ENCODE peak calls at places on chromosome 15, in four cellular contexts. B, Y, C and A are unnamed samples.
A peak's percentile ranks its signal among the peaks of the same experiment; 100 is the strongest.

GRCh38 chr15:38842991-38843610 is 278.5 kb upstream of the RASGRP1 start:
- DNase-seq in C (no peak), Y (no peak), B (no peak), A (no peak)

GRCh38 chr15:72302955-72303354 is 17.0 kb downstream of the CELF6 start:
- DNase-seq in Y (no peak), B (no peak), C (no peak), A (no peak)

GRCh38 chr15:33278816-33279612 is 31.8 kb upstream of the RYR3 start:
- DNase-seq in Y (no peak), C (no peak), B (no peak), A (no peak)

GRCh38 chr15:45714501-45715488 is 80.0 kb downstream of the SQOR start:
- DNase-seq in C (peak; percentile 23), Y (peak; percentile 81), B (peak; percentile 51), A (no peak)

GRCh38 chr15:82833283-82833682 is 23.9 kb downstream of the WHAMM start:
- DNase-seq in C (no peak), Y (no peak), B (no peak), A (no peak)

GRCh38 chr15:25510146-25510545 is 71.3 kb upstream of the UBE3A start:
- DNase-seq in B (no peak), Y (no peak), C (no peak), A (no peak)

GRCh38 chr15:73172508-73172907 is 120.2 kb downstream of the NEO1 start:
- DNase-seq in C (no peak), B (no peak), Y (no peak), A (no peak)

GRCh38 chr15:56918907-56919707 is 663 bp downstream of the TCF12 start:
- DNase-seq in Y (peak; percentile 70), C (peak; percentile 54), B (peak; percentile 25), A (peak; percentile 50)

GRCh38 chr15:68045289-68046265 is 8.5 kb upstream of the PIAS1 start:
- DNase-seq in Y (no peak), B (peak; percentile 48), C (no peak), A (no peak)

GRCh38 chr15:32646304-32646703 is 4.8 kb downstream of the SCG5 start:
- DNase-seq in Y (no peak), B (no peak), C (no peak), A (no peak)

GRCh38 chr15:101242160-101242998 is 9.5 kb downstream of the CHSY1 start:
- DNase-seq in C (no peak), Y (no peak), B (no peak), A (no peak)

GRCh38 chr15:99447497-99448371 is 118.0 kb upstream of the MEF2A start:
- DNase-seq in B (no peak), Y (peak; percentile 86), C (peak; percentile 62), A (no peak)

GRCh38 chr15:67564590-67565345 is 22.3 kb downstream of the MAP2K5 start:
- DNase-seq in B (no peak), Y (no peak), C (no peak), A (no peak)

GRCh38 chr15:43376017-43376705 is 5.3 kb downstream of the TUBGCP4 start:
- DNase-seq in B (peak; percentile 45), Y (peak; percentile 60), C (peak; percentile 45), A (peak; percentile 22)

GRCh38 chr15:61835476-61836106 is 224.7 kb downstream of the VPS13C start:
- DNase-seq in Y (peak; percentile 89), B (peak; percentile 35), C (peak; percentile 65), A (peak; percentile 41)

GRCh38 chr15:53830707-53831386 is 71.4 kb upstream of the WDR72 start:
- DNase-seq in Y (no peak), B (peak; percentile 89), C (no peak), A (no peak)

GRCh38 chr15:75063338-75063737 is 39.9 kb downstream of the PPCDC start:
- DNase-seq in B (no peak), C (no peak), Y (no peak), A (no peak)
- TF ChIP-seq TAF1 in B (no peak), C (no peak), Y (no peak), A (no peak)

GRCh38 chr15:70051948-70052633 is 45.6 kb downstream of the TLE3 start:
- DNase-seq in Y (no peak), B (no peak), C (no peak), A (no peak)

GRCh38 chr15:70050447-70050846 is 47.3 kb downstream of the TLE3 start:
- DNase-seq in Y (no peak), B (no peak), C (no peak), A (no peak)

GRCh38 chr15:70049115-70049514 is 48.6 kb downstream of the TLE3 start:
- DNase-seq in B (no peak), C (no peak), Y (no peak), A (no peak)

GRCh38 chr15:70049701-70050445 is 47.8 kb downstream of the TLE3 start:
- DNase-seq in B (no peak), C (no peak), Y (no peak), A (no peak)

GRCh38 chr15:70050970-70051369 is 46.7 kb downstream of the TLE3 start:
- DNase-seq in Y (no peak), B (no peak), C (no peak), A (no peak)
- TF ChIP-seq POLR2A in Y (no peak), B (no peak), C (no peak), A (no peak)

GRCh38 chr15:90007089-90007487 is 6.0 kb downstream of the ZNF710 start:
- DNase-seq in C (peak; percentile 1), Y (no peak), B (no peak), A (no peak)
- TF ChIP-seq TAF1 in C (no peak), Y (no peak), B (no peak), A (no peak)

GRCh38 chr15:89803941-89804800 is 10.5 kb downstream of the ANPEP start:
- DNase-seq in C (no peak), Y (no peak), B (no peak), A (no peak)
- TF ChIP-seq POLR2A in C (no peak), Y (no peak), B (no peak), A (no peak)